ENCODE peak calls at places on chromosomes 4 and X, in six cellular contexts. U is activated B cell treated with CpG ODN at 0.5 μM for 24 hours, B is DMS79, L is hippocampal formation, E is colonic mucosa, S is GM23338. C is an unnamed sample.

GRCh38 chr4:7462509-7462971 is 27.8 kb upstream of the PSAPL1 start:
- DNase-seq in E (no peak), L (peak), U (no peak), B (peak), S (peak), C (no peak)

GRCh38 chr4:7512428-7512827 is 77.7 kb upstream of the PSAPL1 start:
- DNase-seq in U (no peak), S (no peak), E (no peak), L (no peak), B (no peak), C (no peak)

GRCh38 chr4:11338990-11339782 is 89.5 kb downstream of the HS3ST1 start:
- DNase-seq in E (no peak), U (no peak), L (no peak), B (no peak), S (no peak), C (no peak)

GRCh38 chrX:114583646-114584433 is at the start of gene HTR2C:
- DNase-seq in B (no peak), U (no peak), L (no peak), S (peak), E (no peak), C (no peak)

GRCh38 chr4:151804821-151805220 is 44.0 kb upstream of the GATB start:
- DNase-seq in E (no peak), L (no peak), U (no peak), B (no peak), S (no peak), C (no peak)

GRCh38 chrX:114976321-114976720 is 41.1 kb downstream of the IL13RA2 start:
- DNase-seq in E (no peak), B (no peak), U (no peak), S (no peak), L (no peak), C (no peak)

GRCh38 chr4:136002316-136002715 is 1530.0 kb downstream of the PCDH18 start:
- DNase-seq in L (no peak), B (no peak), E (no peak), U (no peak), S (no peak), C (no peak)

GRCh38 chrX:15524417-15524816 is 23.8 kb downstream of the BMX start:
- DNase-seq in B (peak), L (no peak), U (no peak), E (no peak), S (no peak), C (no peak)

GRCh38 chrX:10828640-10829039 is 208.3 kb upstream of the MID1 start:
- DNase-seq in E (peak), L (no peak), B (no peak), U (no peak), S (no peak), C (peak)

GRCh38 chr4:74583757-74584156 is 138.8 kb downstream of the AREG start:
- DNase-seq in S (no peak), B (no peak), E (no peak), U (no peak), L (no peak), C (no peak)

GRCh38 chr4:55087930-55088293 is 37.5 kb downstream of the KDR start:
- DNase-seq in U (no peak), S (no peak), E (no peak), B (no peak), L (no peak), C (no peak)

GRCh38 chrX:21586001-21586400 is 72.1 kb downstream of the KLHL34 start:
- DNase-seq in E (no peak), B (no peak), L (no peak), S (no peak), U (no peak), C (no peak)

GRCh38 chr4:1249731-1250526 is 999 bp upstream of the CTBP1 start:
- DNase-seq in L (no peak), S (peak), B (peak), U (no peak), E (no peak), C (peak)

GRCh38 chrX:135923353-135923752 is 29.8 kb downstream of the SAGE1 start:
- DNase-seq in U (no peak), B (no peak), L (no peak), S (peak), E (no peak), C (no peak)

GRCh38 chr4:30385650-30386049 is 334.5 kb upstream of the PCDH7 start:
- DNase-seq in U (no peak), S (no peak), E (no peak), L (no peak), B (no peak), C (no peak)

GRCh38 chrX:2220296-2220695 is 280.5 kb downstream of the DHRSX start:
- DNase-seq in E (no peak), L (no peak), S (no peak), B (no peak), U (no peak), C (no peak)

GRCh38 chrX:110277609-110278008 is 40.3 kb downstream of the AMMECR1 start:
- DNase-seq in L (no peak), E (no peak), S (no peak), B (no peak), U (no peak), C (no peak)

GRCh38 chr4:108502366-108502765 is 118.0 kb upstream of the RPL34 start:
- DNase-seq in S (no peak), L (no peak), B (no peak), U (no peak), E (no peak), C (no peak)

GRCh38 chr4:26199566-26199965 is 121.2 kb upstream of the RBPJ start:
- DNase-seq in B (no peak), S (no peak), L (no peak), E (no peak), U (no peak), C (no peak)

GRCh38 chr4:25065451-25065850 is 34.7 kb upstream of the LGI2 start:
- DNase-seq in B (peak), L (no peak), U (no peak), E (no peak), S (peak), C (no peak)